ENCODE peak calls at places on chromosomes 6 and 20, in ten cellular contexts. One of them, this sample, is unnamed.

GRCh38 chr6:52089758-52090348 is 2.4 kb upstream of the PKHD1 start:
- DNase-seq in Peyer's patch: no peak
- DNase-seq in left ventricle myocardium inferior: no peak
- DNase-seq in IMR-90: no peak
- DNase-seq in aorta: no peak
- DNase-seq in cardiac muscle cell: no peak
- DNase-seq in colonic mucosa: no peak
- DNase-seq in neural progenitor cell: no peak
- DNase-seq in testis: no peak
- DNase-seq in endodermal cell: no peak
- DNase-seq in this sample: no peak

GRCh38 chr20:48875914-48876240 is 45.6 kb upstream of the ARFGEF2 start:
- DNase-seq in aorta: no peak
- DNase-seq in IMR-90: no peak
- DNase-seq in colonic mucosa: no peak
- DNase-seq in neural progenitor cell: no peak
- DNase-seq in testis: no peak
- DNase-seq in cardiac muscle cell: no peak
- DNase-seq in endodermal cell: no peak
- DNase-seq in Peyer's patch: no peak
- DNase-seq in left ventricle myocardium inferior: no peak
- DNase-seq in this sample: no peak

GRCh38 chr20:62196286-62196685 is 13.5 kb downstream of the MTG2 start:
- DNase-seq in left ventricle myocardium inferior: no peak
- DNase-seq in aorta: peak; percentile 9
- DNase-seq in Peyer's patch: no peak
- DNase-seq in colonic mucosa: no peak
- DNase-seq in IMR-90: no peak
- DNase-seq in neural progenitor cell: no peak
- DNase-seq in testis: no peak
- DNase-seq in endodermal cell: no peak
- DNase-seq in cardiac muscle cell: no peak
- DNase-seq in this sample: no peak

GRCh38 chr6:40378071-40378724 is 209.0 kb downstream of the LRFN2 start:
- DNase-seq in aorta: no peak
- DNase-seq in IMR-90: no peak
- DNase-seq in colonic mucosa: no peak
- DNase-seq in testis: peak; percentile 75
- DNase-seq in left ventricle myocardium inferior: no peak
- DNase-seq in neural progenitor cell: no peak
- DNase-seq in endodermal cell: peak; percentile 41
- DNase-seq in Peyer's patch: no peak
- DNase-seq in cardiac muscle cell: no peak
- DNase-seq in this sample: no peak

GRCh38 chr20:25248501-25249172 is 752 bp downstream of the PYGB start:
- DNase-seq in aorta: peak; percentile 74
- DNase-seq in testis: peak; percentile 50
- DNase-seq in IMR-90: peak; percentile 37
- DNase-seq in colonic mucosa: peak; percentile 46
- DNase-seq in neural progenitor cell: peak; percentile 79
- DNase-seq in endodermal cell: peak; percentile 76
- DNase-seq in left ventricle myocardium inferior: peak; percentile 39
- DNase-seq in cardiac muscle cell: peak; percentile 59
- DNase-seq in Peyer's patch: peak; percentile 53
- DNase-seq in this sample: peak; percentile 62

GRCh38 chr6:4805553-4806307 is 29.5 kb downstream of the CDYL start:
- DNase-seq in cardiac muscle cell: peak; percentile 39
- DNase-seq in left ventricle myocardium inferior: peak; percentile 31
- DNase-seq in IMR-90: peak; percentile 35
- DNase-seq in aorta: peak; percentile 55
- DNase-seq in testis: peak; percentile 82
- DNase-seq in endodermal cell: peak; percentile 92
- DNase-seq in Peyer's patch: peak; percentile 78
- DNase-seq in neural progenitor cell: peak; percentile 79
- DNase-seq in colonic mucosa: peak; percentile 80
- DNase-seq in this sample: peak; percentile 20

GRCh38 chr6:159981591-159982245 is 12.8 kb downstream of the IGF2R start:
- DNase-seq in colonic mucosa: no peak
- DNase-seq in endodermal cell: no peak
- DNase-seq in cardiac muscle cell: no peak
- DNase-seq in IMR-90: peak; percentile 91
- DNase-seq in left ventricle myocardium inferior: no peak
- DNase-seq in aorta: peak; percentile 84
- DNase-seq in neural progenitor cell: no peak
- DNase-seq in testis: peak; percentile 49
- DNase-seq in Peyer's patch: peak; percentile 81
- DNase-seq in this sample: peak; percentile 47

GRCh38 chr20:5657190-5657872 is 92.9 kb upstream of the SHLD1 start:
- DNase-seq in endodermal cell: no peak
- DNase-seq in aorta: peak; percentile 55
- DNase-seq in cardiac muscle cell: peak; percentile 12
- DNase-seq in colonic mucosa: peak; percentile 47
- DNase-seq in testis: peak; percentile 27
- DNase-seq in IMR-90: peak; percentile 99
- DNase-seq in neural progenitor cell: no peak
- DNase-seq in Peyer's patch: peak; percentile 56
- DNase-seq in left ventricle myocardium inferior: peak; percentile 20
- DNase-seq in this sample: peak; percentile 51

GRCh38 chr6:90460067-90460466 is 126.8 kb downstream of the MAP3K7 start:
- DNase-seq in endodermal cell: no peak
- DNase-seq in colonic mucosa: no peak
- DNase-seq in testis: no peak
- DNase-seq in aorta: no peak
- DNase-seq in left ventricle myocardium inferior: no peak
- DNase-seq in neural progenitor cell: no peak
- DNase-seq in IMR-90: no peak
- DNase-seq in Peyer's patch: no peak
- DNase-seq in cardiac muscle cell: no peak
- DNase-seq in this sample: no peak

DNA sequence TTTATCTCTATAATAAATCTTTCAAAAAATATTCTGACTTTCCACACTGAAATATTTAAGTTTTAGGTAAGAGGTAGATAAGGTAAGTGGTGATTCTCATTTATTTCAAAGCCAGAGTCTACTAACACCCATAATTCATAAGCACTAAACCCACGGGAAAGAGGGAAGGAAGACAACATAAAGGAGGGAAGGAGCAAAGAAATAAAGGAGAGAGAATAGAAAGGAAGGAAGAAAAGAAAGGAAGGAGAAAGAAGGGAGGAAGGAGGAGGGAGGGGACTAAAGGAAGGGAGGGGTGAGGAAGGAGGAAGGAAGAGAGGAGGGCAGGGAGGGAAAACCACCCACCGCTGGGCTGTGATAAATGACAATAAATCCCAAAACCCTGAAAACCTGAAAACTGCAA is 25.2 kb downstream of the MAP3K5 start:
- DNase-seq in cardiac muscle cell: no peak
- DNase-seq in endodermal cell: no peak
- DNase-seq in left ventricle myocardium inferior: no peak
- DNase-seq in neural progenitor cell: no peak
- DNase-seq in colonic mucosa: no peak
- DNase-seq in aorta: no peak
- DNase-seq in testis: no peak
- DNase-seq in IMR-90: no peak
- DNase-seq in Peyer's patch: no peak
- DNase-seq in this sample: no peak
- H3K4me1 ChIP-seq in cardiac muscle cell: peaks cover 5% of the 10 kb centered on the region
- H3K4me1 ChIP-seq in endodermal cell: no peaks in the 10 kb centered on the region
- H3K4me1 ChIP-seq in left ventricle myocardium inferior: peaks cover 75% of the 10 kb centered on the region
- H3K4me1 ChIP-seq in neural progenitor cell: no peaks in the 10 kb centered on the region
- H3K4me1 ChIP-seq in colonic mucosa: peaks cover 16% of the 10 kb centered on the region
- H3K4me1 ChIP-seq in aorta: peaks cover 19% of the 10 kb centered on the region
- H3K4me1 ChIP-seq in testis: peaks cover 6% of the 10 kb centered on the region
- H3K4me1 ChIP-seq in IMR-90: peaks cover 12% of the 10 kb centered on the region
- H3K4me1 ChIP-seq in Peyer's patch: peaks cover 35% of the 10 kb centered on the region
- H3K4me1 ChIP-seq in this sample: peaks cover 30% of the 10 kb centered on the region

GRCh38 chr20:44896583-44896982 is 11.1 kb downstream of the YWHAB start:
- DNase-seq in IMR-90: peak; percentile 29
- DNase-seq in neural progenitor cell: no peak
- DNase-seq in endodermal cell: no peak
- DNase-seq in aorta: no peak
- DNase-seq in Peyer's patch: no peak
- DNase-seq in testis: no peak
- DNase-seq in left ventricle myocardium inferior: no peak
- DNase-seq in cardiac muscle cell: no peak
- DNase-seq in colonic mucosa: no peak
- DNase-seq in this sample: no peak
- H3K4me1 ChIP-seq in IMR-90: peaks cover 11% of the 10 kb centered on the region
- H3K4me1 ChIP-seq in neural progenitor cell: no peaks in the 10 kb centered on the region
- H3K4me1 ChIP-seq in endodermal cell: no peaks in the 10 kb centered on the region
- H3K4me1 ChIP-seq in aorta: peaks cover 21% of the 10 kb centered on the region
- H3K4me1 ChIP-seq in Peyer's patch: peaks cover 63% of the 10 kb centered on the region
- H3K4me1 ChIP-seq in testis: no peaks in the 10 kb centered on the region
- H3K4me1 ChIP-seq in left ventricle myocardium inferior: peaks cover 88% of the 10 kb centered on the region
- H3K4me1 ChIP-seq in cardiac muscle cell: peaks cover 13% of the 10 kb centered on the region
- H3K4me1 ChIP-seq in colonic mucosa: peaks cover 13% of the 10 kb centered on the region
- H3K4me1 ChIP-seq in this sample: peaks cover 7% of the 10 kb centered on the region

GRCh38 chr6:121879149-121879548 is 443.7 kb downstream of the GJA1 start:
- DNase-seq in Peyer's patch: no peak
- DNase-seq in endodermal cell: no peak
- DNase-seq in colonic mucosa: no peak
- DNase-seq in testis: no peak
- DNase-seq in cardiac muscle cell: no peak
- DNase-seq in left ventricle myocardium inferior: no peak
- DNase-seq in aorta: no peak
- DNase-seq in neural progenitor cell: no peak
- DNase-seq in IMR-90: peak; percentile 93
- DNase-seq in this sample: no peak
- H3K4me1 ChIP-seq in Peyer's patch: no peaks in the 10 kb centered on the region
- H3K4me1 ChIP-seq in endodermal cell: peaks cover 4% of the 10 kb centered on the region
- H3K4me1 ChIP-seq in colonic mucosa: no peaks in the 10 kb centered on the region
- H3K4me1 ChIP-seq in testis: no peaks in the 10 kb centered on the region
- H3K4me1 ChIP-seq in cardiac muscle cell: no peaks in the 10 kb centered on the region
- H3K4me1 ChIP-seq in left ventricle myocardium inferior: peaks cover 13% of the 10 kb centered on the region
- H3K4me1 ChIP-seq in aorta: no peaks in the 10 kb centered on the region
- H3K4me1 ChIP-seq in neural progenitor cell: peaks cover 3% of the 10 kb centered on the region
- H3K4me1 ChIP-seq in IMR-90: peaks cover 9% of the 10 kb centered on the region
- H3K4me1 ChIP-seq in this sample: no peaks in the 10 kb centered on the region

GRCh38 chr6:166678426-166678825 is 51.4 kb upstream of the RPS6KA2 start:
- DNase-seq in IMR-90: peak; percentile 63
- DNase-seq in endodermal cell: no peak
- DNase-seq in colonic mucosa: peak; percentile 23
- DNase-seq in left ventricle myocardium inferior: no peak
- DNase-seq in neural progenitor cell: no peak
- DNase-seq in testis: no peak
- DNase-seq in cardiac muscle cell: no peak
- DNase-seq in Peyer's patch: peak; percentile 46
- DNase-seq in aorta: no peak
- DNase-seq in this sample: no peak
- H3K4me1 ChIP-seq in IMR-90: peaks cover 2% of the 10 kb centered on the region
- H3K4me1 ChIP-seq in endodermal cell: no peaks in the 10 kb centered on the region
- H3K4me1 ChIP-seq in colonic mucosa: no peaks in the 10 kb centered on the region
- H3K4me1 ChIP-seq in left ventricle myocardium inferior: peaks cover 12% of the 10 kb centered on the region
- H3K4me1 ChIP-seq in neural progenitor cell: no peaks in the 10 kb centered on the region
- H3K4me1 ChIP-seq in testis: no peaks in the 10 kb centered on the region
- H3K4me1 ChIP-seq in cardiac muscle cell: peaks cover 2% of the 10 kb centered on the region
- H3K4me1 ChIP-seq in Peyer's patch: no peaks in the 10 kb centered on the region
- H3K4me1 ChIP-seq in aorta: peaks cover 4% of the 10 kb centered on the region
- H3K4me1 ChIP-seq in this sample: no peaks in the 10 kb centered on the region

DNA sequence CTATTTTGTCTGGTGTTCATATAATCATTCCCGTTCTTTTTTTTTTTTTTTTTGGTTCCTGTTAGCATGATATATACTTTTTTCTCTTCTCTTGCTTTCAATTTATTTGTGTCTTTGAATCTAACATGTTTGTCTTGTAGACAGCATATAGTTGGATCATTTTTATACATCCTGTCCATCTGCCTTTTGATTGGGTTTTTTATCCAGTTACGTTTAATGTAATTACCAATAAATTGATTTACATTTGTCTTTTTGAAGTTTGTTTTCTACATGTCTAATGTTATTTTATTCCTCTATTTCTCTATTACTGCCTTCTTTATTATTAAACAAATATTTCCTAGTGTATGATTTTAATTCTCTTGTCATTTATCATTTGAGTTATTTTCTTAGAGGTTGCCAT is 84.4 kb downstream of the B3GAT2 start:
- DNase-seq in neural progenitor cell: no peak
- DNase-seq in aorta: no peak
- DNase-seq in colonic mucosa: no peak
- DNase-seq in left ventricle myocardium inferior: no peak
- DNase-seq in testis: no peak
- DNase-seq in Peyer's patch: no peak
- DNase-seq in cardiac muscle cell: no peak
- DNase-seq in endodermal cell: no peak
- DNase-seq in IMR-90: no peak
- DNase-seq in this sample: no peak
- H3K4me1 ChIP-seq in neural progenitor cell: peaks cover 17% of the 10 kb centered on the region
- H3K4me1 ChIP-seq in aorta: no peaks in the 10 kb centered on the region
- H3K4me1 ChIP-seq in colonic mucosa: no peaks in the 10 kb centered on the region
- H3K4me1 ChIP-seq in left ventricle myocardium inferior: no peaks in the 10 kb centered on the region
- H3K4me1 ChIP-seq in testis: no peaks in the 10 kb centered on the region
- H3K4me1 ChIP-seq in Peyer's patch: no peaks in the 10 kb centered on the region
- H3K4me1 ChIP-seq in cardiac muscle cell: no peaks in the 10 kb centered on the region
- H3K4me1 ChIP-seq in endodermal cell: no peaks in the 10 kb centered on the region
- H3K4me1 ChIP-seq in IMR-90: no peaks in the 10 kb centered on the region
- H3K4me1 ChIP-seq in this sample: no peaks in the 10 kb centered on the region

This sample was measured in ovary.